ENCODE peak calls at places on chromosomes 2 and 18, in eight cellular contexts. D is GM23338; M is CD8-positive, alpha-beta T cell; V is astrocyte; O is endodermal cell; Q is uterus; H is K562; R is neural progenitor cell. Z is an unnamed sample.

GRCh38 chr2:137023205-137023604 is 257.9 kb downstream of the THSD7B start:
- DNase-seq in D (peak; percentile 43), M (no peak), V (no peak), O (no peak), Q (no peak), H (no peak), R (peak; percentile 42), Z (peak; percentile 37)

GRCh38 chr2:181456660-181457120 is 496 bp upstream of the ITGA4 start:
- DNase-seq in D (peak; percentile 61), M (peak; percentile 71), V (peak; percentile 20), O (peak; percentile 78), Q (peak; percentile 15), H (no peak), R (peak; percentile 62), Z (no peak)

GRCh38 chr18:48612511-48612910 is 73.7 kb downstream of the CTIF start:
- DNase-seq in D (no peak), M (no peak), V (no peak), O (no peak), Q (no peak), H (no peak), R (no peak), Z (no peak)

GRCh38 chr18:48662021-48662661 is 123.3 kb downstream of the CTIF start:
- DNase-seq in D (peak; percentile 42), M (no peak), V (peak; percentile 60), O (peak; percentile 62), Q (peak; percentile 9), H (no peak), R (peak; percentile 29), Z (no peak)

GRCh38 chr2:102301867-102302362 is 9.4 kb upstream of the IL1RL1 start:
- DNase-seq in D (peak; percentile 86), M (peak; percentile 37), V (peak; percentile 4), O (peak; percentile 80), Q (no peak), H (no peak), R (peak; percentile 80), Z (no peak)

GRCh38 chr2:206392118-206392517 is 51.2 kb upstream of the ADAM23 start:
- DNase-seq in D (peak; percentile 87), M (no peak), V (peak; percentile 24), O (peak; percentile 79), Q (no peak), H (peak; percentile 21), R (peak; percentile 45), Z (peak; percentile 68)

GRCh38 chr18:49476664-49477411 is 10.2 kb downstream of the C18orf32 start:
- DNase-seq in D (peak; percentile 4), M (no peak), V (peak; percentile 68), O (no peak), Q (no peak), H (no peak), R (no peak), Z (no peak)

GRCh38 chr2:37829202-37829601 is 95.9 kb upstream of the RMDN2 start:
- DNase-seq in D (no peak), M (no peak), V (peak; percentile 97), O (no peak), Q (peak; percentile 77), H (no peak), R (no peak), Z (no peak)

GRCh38 chr2:239581352-239581901 is 180.6 kb upstream of the HDAC4 start:
- DNase-seq in D (no peak), M (no peak), V (no peak), O (no peak), Q (no peak), H (no peak), R (no peak), Z (no peak)

GRCh38 chr2:188369365-188369764 is 77.7 kb downstream of the GULP1 start:
- DNase-seq in D (peak; percentile 68), M (no peak), V (peak; percentile 29), O (peak; percentile 69), Q (no peak), H (peak; percentile 18), R (peak; percentile 66), Z (peak; percentile 50)

GRCh38 chr2:218569661-218570500 is 1.2 kb downstream of the CNOT9 start:
- DNase-seq in D (peak; percentile 18), M (no peak), V (peak; percentile 51), O (peak; percentile 55), Q (no peak), H (no peak), R (peak; percentile 22), Z (peak; percentile 12)

GRCh38 chr2:99772766-99773331 is 283.0 kb upstream of the REV1 start:
- DNase-seq in D (no peak), M (no peak), V (peak; percentile 38), O (no peak), Q (no peak), H (no peak), R (no peak), Z (no peak)

GRCh38 chr2:26173596-26174482 is 951 bp downstream of the GAREM2 start:
- DNase-seq in D (peak; percentile 56), M (no peak), V (no peak), O (peak; percentile 73), Q (no peak), H (no peak), R (peak; percentile 56), Z (peak; percentile 31)

GRCh38 chr2:1234731-1235308 is 178.4 kb upstream of the TPO start:
- DNase-seq in D (no peak), M (no peak), V (no peak), O (no peak), Q (no peak), H (no peak), R (no peak), Z (no peak)

GRCh38 chr2:7840651-7841380 is 841.0 kb upstream of the ID2 start:
- DNase-seq in D (no peak), M (no peak), V (no peak), O (peak; percentile 7), Q (no peak), H (no peak), R (no peak), Z (no peak)

GRCh38 chr2:240795468-240795867 is 24.6 kb downstream of the KIF1A start:
- DNase-seq in D (no peak), M (no peak), V (no peak), O (no peak), Q (no peak), H (no peak), R (no peak), Z (no peak)

GRCh38 chr2:1650474-1650872 is 93.8 kb downstream of the PXDN start:
- DNase-seq in D (no peak), M (no peak), V (no peak), O (no peak), Q (no peak), H (no peak), R (no peak), Z (no peak)

GRCh38 chr2:229174794-229175529 is 96.1 kb downstream of the PID1 start:
- DNase-seq in D (no peak), M (no peak), V (peak; percentile 5), O (no peak), Q (peak; percentile 19), H (no peak), R (no peak), Z (no peak)

GRCh38 chr2:47485751-47486300 is 82.9 kb downstream of the MSH2 start:
- DNase-seq in D (no peak), M (no peak), V (no peak), O (no peak), Q (no peak), H (no peak), R (no peak), Z (no peak)

GRCh38 chr2:181959508-181959907 is 26.1 kb upstream of the PPP1R1C start:
- DNase-seq in D (no peak), M (no peak), V (no peak), O (no peak), Q (no peak), H (no peak), R (no peak), Z (no peak)

GRCh38 chr2:134917219-134917957 is 1.2 kb upstream of the CCNT2 start:
- DNase-seq in D (peak; percentile 12), M (peak; percentile 6), V (no peak), O (peak; percentile 63), Q (peak; percentile 24), H (no peak), R (peak; percentile 11), Z (peak; percentile 27)

GRCh38 chr18:31558567-31558966 is 33.1 kb upstream of the TTR start:
- DNase-seq in D (no peak), M (no peak), V (no peak), O (no peak), Q (no peak), H (no peak), R (no peak), Z (no peak)

GRCh38 chr2:36356990-36357505 is 1.5 kb downstream of the CRIM1 start:
- DNase-seq in D (no peak), M (no peak), V (no peak), O (peak; percentile 75), Q (peak; percentile 40), H (no peak), R (peak; percentile 72), Z (no peak)

GRCh38 chr18:43192408-43192807 is 76.9 kb upstream of the RIT2 start:
- DNase-seq in D (no peak), M (no peak), V (peak; percentile 47), O (no peak), Q (no peak), H (no peak), R (no peak), Z (no peak)

GRCh38 chr2:233404227-233404626 is 49.9 kb downstream of the DGKD start:
- DNase-seq in D (peak; percentile 59), M (peak; percentile 71), V (no peak), O (peak; percentile 84), Q (no peak), H (peak; percentile 44), R (peak; percentile 48), Z (peak; percentile 49)

GRCh38 chr2:236343400-236344161 is 79.4 kb upstream of the ASB18 start:
- DNase-seq in D (peak; percentile 89), M (peak; percentile 45), V (peak; percentile 56), O (peak; percentile 85), Q (peak; percentile 43), H (peak; percentile 55), R (peak; percentile 80), Z (peak; percentile 67)

GRCh38 chr2:62974999-62975398 is 75.6 kb upstream of the OTX1 start:
- DNase-seq in D (no peak), M (no peak), V (no peak), O (no peak), Q (no peak), H (no peak), R (peak; percentile 15), Z (no peak)

GRCh38 chr2:19659375-19659774 is 242.4 kb downstream of the TTC32 start:
- DNase-seq in D (no peak), M (no peak), V (no peak), O (peak; percentile 26), Q (no peak), H (no peak), R (no peak), Z (no peak)
- TF ChIP-seq CTCF in D (no peak), M (no peak), V (no peak), O (no peak), Q (no peak), H (no peak), R (no peak), Z (no peak)

GRCh38 chr2:189885368-189885767 is 101.1 kb downstream of the PMS1 start:
- DNase-seq in D (no peak), M (no peak), V (no peak), O (no peak), Q (no peak), H (no peak), R (no peak), Z (no peak)
- H3K4me1 ChIP-seq in D (peaks cover 4% of the 10 kb centered on the region), M (no peaks in the 10 kb centered on the region), V (no peaks in the 10 kb centered on the region), O (peaks cover 27% of the 10 kb centered on the region), Q (no peaks in the 10 kb centered on the region), H (no peaks in the 10 kb centered on the region), R (no peaks in the 10 kb centered on the region), Z (peaks cover 6% of the 10 kb centered on the region)

GRCh38 chr18:76459687-76460350 is 35.2 kb downstream of the ZNF516 start:
- DNase-seq in D (no peak), M (no peak), V (peak; percentile 100), O (peak; percentile 36), Q (peak; percentile 73), H (no peak), R (no peak), Z (no peak)
- TF ChIP-seq CTCF in D (no peak), M (no peak), V (no peak), O (no peak), Q (no peak), H (no peak), R (no peak), Z (no peak)

GRCh38 chr18:26460449-26461091 is 87.8 kb downstream of the KCTD1 start:
- DNase-seq in D (no peak), M (no peak), V (peak; percentile 87), O (no peak), Q (no peak), H (no peak), R (no peak), Z (no peak)
- H3K4me1 ChIP-seq in D (peaks cover 15% of the 10 kb centered on the region), M (no peaks in the 10 kb centered on the region), V (peaks cover 26% of the 10 kb centered on the region), O (no peaks in the 10 kb centered on the region), Q (no peaks in the 10 kb centered on the region), H (peaks cover 3% of the 10 kb centered on the region), R (peaks cover 24% of the 10 kb centered on the region), Z (no peaks in the 10 kb centered on the region)